ENCODE peak calls at places on chromosomes 5 and 9, in seven cellular contexts. O is heart left ventricle, C is aorta, H is HL-60, U is pancreas, J is PC-9, X is upper lobe of right lung. S is an unnamed sample.
A peak's percentile ranks its signal among the peaks of the same experiment; 100 is the strongest.

GRCh38 chr9:74037274-74037673 is 459.9 kb upstream of the RORB start:
- DNase-seq in J (no peak), C (no peak), O (no peak), H (no peak), U (no peak), X (no peak), S (no peak)

GRCh38 chr5:174371600-174372094 is 326.1 kb downstream of the NSG2 start:
- DNase-seq in O (no peak), C (no peak), X (no peak), U (no peak), H (no peak), J (peak; percentile 47), S (peak; percentile 50)

GRCh38 chr9:71911908-71912325 is 478 bp downstream of the C9orf85 start:
- DNase-seq in X (no peak), U (no peak), H (no peak), J (no peak), C (no peak), O (no peak), S (no peak)

GRCh38 chr9:13278023-13278367 is 1.5 kb downstream of the MPDZ start:
- DNase-seq in U (no peak), X (no peak), C (no peak), J (no peak), O (no peak), H (no peak), S (no peak)

GRCh38 chr9:126117158-126117425 is 209.5 kb upstream of the MVB12B start:
- DNase-seq in H (no peak), C (no peak), U (no peak), J (no peak), X (peak; percentile 10), O (no peak), S (no peak)

GRCh38 chr5:38582662-38583061 is 26.2 kb upstream of the LIFR start:
- DNase-seq in U (no peak), O (no peak), J (no peak), H (no peak), X (no peak), C (no peak), S (no peak)

GRCh38 chr9:134223091-134223490 is 58.7 kb upstream of the RNU6ATAC start:
- DNase-seq in C (peak; percentile 15), U (peak; percentile 7), J (no peak), H (no peak), O (peak; percentile 5), X (peak; percentile 28), S (no peak)

GRCh38 chr9:33489070-33489469 is 15.3 kb upstream of the NOL6 start:
- DNase-seq in H (no peak), O (no peak), J (no peak), X (no peak), C (no peak), U (no peak), S (no peak)

GRCh38 chr9:38417003-38417965 is 7.0 kb downstream of the IGFBPL1 start:
- DNase-seq in J (no peak), C (no peak), O (no peak), U (no peak), X (no peak), H (peak; percentile 27), S (no peak)

GRCh38 chr5:115624994-115625393 is 842 bp downstream of the TMED7 start:
- DNase-seq in O (no peak), J (no peak), U (no peak), H (no peak), X (no peak), C (no peak), S (peak; percentile 27)
- H3K27ac ChIP-seq in O (peak overlapping the region; percentile 90), J (peak overlapping the region; percentile 81), U (peak overlapping the region; percentile 91), H (peak overlapping the region; percentile 87), X (peak overlapping the region; percentile 96), C (peak overlapping the region; percentile 43), S (peak overlapping the region; percentile 98)

DNA sequence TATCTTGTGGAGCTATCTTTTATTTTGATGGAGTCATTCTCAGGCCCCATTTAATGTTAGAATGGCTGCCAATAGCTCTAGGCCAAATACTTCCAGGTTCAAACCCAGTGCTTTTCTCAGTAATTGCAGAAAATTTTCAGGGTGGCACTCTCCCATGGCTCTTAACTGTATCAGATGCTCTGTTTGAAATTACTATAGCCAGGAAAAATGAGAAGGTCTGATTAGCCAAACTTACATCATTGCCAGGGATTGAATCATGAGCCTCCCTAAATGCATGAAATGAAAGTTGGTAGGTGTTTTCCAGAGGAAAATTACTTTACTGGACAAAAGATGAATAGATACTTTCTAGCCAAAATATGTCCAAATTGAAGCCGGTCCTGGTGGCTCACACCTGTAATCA is 404.8 kb downstream of the MAT2B start:
- DNase-seq in X (no peak), C (no peak), H (no peak), O (no peak), U (no peak), J (no peak), S (no peak)
- H3K27ac ChIP-seq in X (no peak overlapping the region), C (no peak overlapping the region), H (no peak overlapping the region), O (no peak overlapping the region), U (no peak overlapping the region), J (no peak overlapping the region), S (no peak overlapping the region)

DNA sequence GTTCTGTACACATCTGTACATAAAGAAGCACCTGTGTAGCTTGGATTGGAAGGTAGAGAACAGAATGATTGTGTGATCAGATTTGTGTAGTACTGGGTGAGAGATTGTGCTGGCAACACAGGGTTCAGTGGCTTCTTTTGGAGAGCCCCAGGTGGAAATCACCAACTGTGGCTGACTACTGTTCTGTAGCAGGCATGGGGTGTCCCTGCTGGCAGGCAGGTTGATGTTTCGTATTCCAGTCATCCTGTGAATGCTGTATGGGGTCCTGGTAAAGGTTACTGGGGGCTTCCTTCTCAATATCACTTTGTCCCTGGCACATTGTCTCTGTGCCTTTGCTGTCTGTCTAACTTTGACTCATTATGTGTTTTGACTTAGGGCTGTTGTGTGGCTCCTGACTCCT is 5.3 kb downstream of the ASPN start:
- DNase-seq in U (no peak), H (no peak), O (no peak), C (no peak), X (no peak), J (no peak), S (no peak)
- H3K27ac ChIP-seq in U (no peak overlapping the region), H (no peak overlapping the region), O (no peak overlapping the region), C (no peak overlapping the region), X (no peak overlapping the region), J (no peak overlapping the region), S (no peak overlapping the region)

GRCh38 chr5:171857537-171857936 is 71.9 kb downstream of the SMIM23 start:
- DNase-seq in H (no peak), U (no peak), C (no peak), X (no peak), O (no peak), J (no peak), S (no peak)

GRCh38 chr5:171855265-171855664 is 69.6 kb downstream of the SMIM23 start:
- DNase-seq in J (no peak), X (no peak), U (no peak), H (no peak), C (no peak), O (no peak), S (no peak)

GRCh38 chr5:171861383-171861782 is 75.8 kb downstream of the SMIM23 start:
- DNase-seq in H (no peak), U (no peak), J (no peak), C (no peak), O (no peak), X (no peak), S (no peak)

GRCh38 chr5:171855798-171856772 is 70.5 kb downstream of the SMIM23 start:
- DNase-seq in H (peak; percentile 82), J (no peak), U (no peak), C (no peak), O (no peak), X (no peak), S (no peak)

GRCh38 chr5:171858303-171858702 is 72.7 kb downstream of the SMIM23 start:
- DNase-seq in H (no peak), J (no peak), C (no peak), O (no peak), U (no peak), X (no peak), S (no peak)
- H3K27ac ChIP-seq in H (no peak overlapping the region), J (no peak overlapping the region), C (no peak overlapping the region), O (no peak overlapping the region), U (no peak overlapping the region), X (no peak overlapping the region), S (no peak overlapping the region)

S was measured in hepatocyte.